ENCODE peak calls at places on chromosomes 13 and 19, in ten cellular contexts. X, T, H, P, Z, B, N, Q, F and J are unnamed samples.

GRCh38 chr13:30496147-30496546 is 30.4 kb upstream of the HMGB1 start:
- DNase-seq in X (no peak), T (no peak), H (no peak), P (no peak), Z (no peak), B (no peak), N (no peak), Q (no peak), F (no peak), J (no peak)

GRCh38 chr13:35855531-35856019 is 275.6 kb downstream of the DCLK1 start:
- DNase-seq in X (peak; percentile 31), T (no peak), H (no peak), P (peak; percentile 77), Z (no peak), B (peak; percentile 41), N (peak; percentile 85), Q (peak; percentile 48), F (no peak), J (no peak)

GRCh38 chr13:43786766-43787517 is at the start of gene ENOX1:
- DNase-seq in X (peak; percentile 54), T (no peak), H (peak; percentile 38), P (peak; percentile 47), Z (peak; percentile 78), B (peak; percentile 73), N (peak; percentile 85), Q (peak; percentile 88), F (peak; percentile 92), J (no peak)

GRCh38 chr13:37058801-37059135 is 720 bp downstream of the SUPT20H start:
- DNase-seq in X (no peak), T (no peak), H (no peak), P (no peak), Z (no peak), B (no peak), N (no peak), Q (peak; percentile 35), F (peak; percentile 46), J (no peak)

GRCh38 chr13:32650705-32651311 is 64.6 kb downstream of the PDS5B start:
- DNase-seq in X (peak; percentile 71), T (peak; percentile 12), H (peak; percentile 58), P (peak; percentile 75), Z (no peak), B (peak; percentile 84), N (no peak), Q (peak; percentile 76), F (peak; percentile 38), J (no peak)

GRCh38 chr13:34223984-34224383 is 406.0 kb downstream of the RFC3 start:
- DNase-seq in X (peak; percentile 90), T (no peak), H (no peak), P (peak; percentile 67), Z (no peak), B (no peak), N (no peak), Q (no peak), F (no peak), J (no peak)

GRCh38 chr13:99590519-99591011 is 89.3 kb downstream of the TM9SF2 start:
- DNase-seq in X (no peak), T (no peak), H (no peak), P (no peak), Z (no peak), B (peak; percentile 8), N (no peak), Q (no peak), F (no peak), J (no peak)

GRCh38 chr13:22505489-22505888 is 675.3 kb upstream of the SGCG start:
- DNase-seq in X (no peak), T (no peak), H (no peak), P (no peak), Z (no peak), B (peak; percentile 19), N (no peak), Q (no peak), F (no peak), J (no peak)

GRCh38 chr19:40374084-40374483 is 15.9 kb downstream of the HIPK4 start:
- DNase-seq in X (no peak), T (no peak), H (no peak), P (no peak), Z (no peak), B (no peak), N (no peak), Q (no peak), F (peak; percentile 17), J (no peak)

GRCh38 chr13:23859904-23860303 is 29.3 kb downstream of the MIPEP start:
- DNase-seq in X (no peak), T (no peak), H (no peak), P (no peak), Z (no peak), B (no peak), N (no peak), Q (no peak), F (peak; percentile 11), J (no peak)
- TF ChIP-seq CTCF in X (no peak), T (no peak), H (no peak), P (no peak), Z (no peak), B (no peak), N (no peak), Q (no peak), F (no peak), J (no peak)

GRCh38 chr19:1132625-1133383 is 29.0 kb downstream of the GPX4 start:
- DNase-seq in X (no peak), T (no peak), H (peak; percentile 47), P (no peak), Z (no peak), B (peak; percentile 35), N (no peak), Q (no peak), F (no peak), J (no peak)

GRCh38 chr19:1131718-1132552 is 28.1 kb downstream of the GPX4 start:
- DNase-seq in X (peak; percentile 64), T (peak; percentile 54), H (peak; percentile 93), P (no peak), Z (peak; percentile 83), B (peak; percentile 87), N (peak; percentile 97), Q (peak; percentile 79), F (no peak), J (peak; percentile 50)

GRCh38 chr19:1133471-1133929 is 29.7 kb downstream of the GPX4 start:
- DNase-seq in X (peak; percentile 74), T (peak; percentile 63), H (peak; percentile 79), P (no peak), Z (no peak), B (peak; percentile 28), N (peak; percentile 87), Q (no peak), F (peak; percentile 70), J (no peak)

GRCh38 chr19:1129535-1129934 is 25.7 kb downstream of the GPX4 start:
- DNase-seq in X (no peak), T (no peak), H (no peak), P (no peak), Z (no peak), B (no peak), N (no peak), Q (no peak), F (no peak), J (no peak)

DNA sequence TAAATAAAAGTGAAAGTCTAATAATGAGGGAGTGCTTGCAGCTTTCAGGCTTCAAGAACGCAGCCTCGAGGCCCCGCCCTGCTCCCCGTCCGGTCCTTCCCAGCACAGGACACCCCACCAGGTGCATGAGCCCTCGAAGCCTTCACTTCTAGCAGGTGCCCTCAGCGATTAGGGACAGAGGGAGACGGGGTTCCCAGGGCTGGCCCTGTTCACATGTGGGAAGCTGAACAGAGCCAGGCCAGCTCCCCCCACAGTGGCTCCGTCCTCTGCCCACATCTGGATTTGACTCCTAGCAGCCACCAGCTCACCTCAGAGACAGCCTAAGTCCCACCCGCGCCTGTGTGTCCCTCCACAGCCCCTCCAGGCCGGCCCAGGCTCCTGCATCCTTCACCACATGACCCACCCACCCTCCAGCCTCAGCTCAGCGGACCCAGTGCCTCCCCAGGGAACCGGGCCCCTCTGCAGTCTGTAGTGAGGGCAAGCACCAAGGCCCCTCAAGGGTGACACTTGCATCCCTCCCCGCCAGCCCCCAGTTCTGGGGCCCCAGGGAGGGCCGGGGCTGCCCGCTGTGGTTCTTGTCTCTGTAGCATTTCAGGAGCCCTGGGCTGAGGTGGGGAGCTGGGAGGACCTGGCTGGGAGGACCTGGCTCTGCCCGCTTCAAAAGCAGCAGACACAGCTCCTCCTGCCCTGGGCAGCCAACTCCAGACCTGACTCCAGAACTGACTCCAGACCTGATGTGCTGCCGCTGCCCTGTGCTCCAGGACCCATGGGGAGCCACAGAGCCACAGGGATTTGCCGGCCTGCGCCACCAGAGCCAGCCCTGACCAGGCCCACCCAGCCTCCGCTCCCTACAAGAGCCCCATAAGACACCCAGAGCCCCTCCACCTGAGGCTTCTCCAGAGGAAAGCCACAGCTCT is 27.3 kb downstream of the GPX4 start:
- DNase-seq in X (no peak), T (no peak), H (peak; percentile 70), P (no peak), Z (no peak), B (no peak), N (no peak), Q (no peak), F (no peak), J (no peak)
- H3K4me3 ChIP-seq in X (no peak overlapping the region), T (peak overlapping the region; percentile 96), H (peak overlapping the region; percentile 62), P (no peak overlapping the region), Z (peak overlapping the region; percentile 85), B (peak overlapping the region; percentile 57), N (peak overlapping the region; percentile 34), Q (peak overlapping the region; percentile 43), F (no peak overlapping the region), J (peak overlapping the region; percentile 75)

DNA sequence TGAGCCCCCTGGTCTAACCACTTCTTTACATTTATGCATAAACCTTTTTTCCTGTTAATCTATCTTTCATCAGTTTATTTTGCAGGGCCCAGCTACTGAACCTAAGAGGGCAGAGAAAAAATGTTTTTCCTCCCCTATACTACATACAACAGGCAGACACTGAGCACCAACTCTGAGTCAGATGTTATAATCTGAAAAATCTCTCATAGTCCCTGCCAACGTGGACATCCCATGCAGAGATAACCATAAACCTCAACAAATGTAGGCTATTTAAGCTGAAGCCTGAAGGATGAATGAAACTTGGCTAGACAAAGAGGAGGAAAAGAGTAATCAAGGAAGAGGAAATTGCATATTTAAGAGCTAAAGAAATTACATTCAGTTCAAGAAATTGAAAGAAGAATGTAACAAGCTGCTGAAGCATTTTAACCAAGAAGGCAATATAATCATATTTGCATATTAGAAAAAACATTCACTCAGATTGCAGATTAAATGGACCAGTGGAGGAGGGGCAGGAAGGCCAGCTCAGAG is 2.6 kb downstream of the NEK3 start:
- DNase-seq in X (no peak), T (no peak), H (no peak), P (no peak), Z (no peak), B (no peak), N (no peak), Q (no peak), F (no peak), J (no peak)
- TF ChIP-seq CTCF in X (no peak), T (no peak), H (no peak), P (no peak), Z (no peak), B (no peak), N (no peak), Q (no peak), F (no peak), J (no peak)

GRCh38 chr19:35755160-35755549 is 1.7 kb downstream of the HSPB6 start:
- DNase-seq in X (no peak), T (no peak), H (no peak), P (no peak), Z (no peak), B (no peak), N (no peak), Q (no peak), F (no peak), J (no peak)
- H3K4me3 ChIP-seq in X (no peak overlapping the region), T (no peak overlapping the region), H (peak overlapping the region; percentile 92), P (no peak overlapping the region), Z (peak overlapping the region; percentile 79), B (peak overlapping the region; percentile 31), N (no peak overlapping the region), Q (peak overlapping the region; percentile 89), F (no peak overlapping the region), J (peak overlapping the region; percentile 65)

GRCh38 chr19:30228113-30228725 is 144.0 kb upstream of the ZNF536 start:
- DNase-seq in X (no peak), T (no peak), H (peak; percentile 13), P (no peak), Z (no peak), B (no peak), N (no peak), Q (peak; percentile 58), F (peak; percentile 80), J (no peak)
- TF ChIP-seq CTCF in X (no peak), T (no peak), H (no peak), P (no peak), Z (no peak), B (no peak), N (no peak), Q (no peak), F (no peak), J (no peak)